ENCODE peak calls at places on chromosomes 12 and 14, in ten cellular contexts. O is stomach, K is LoVo, U is body of pancreas, X is fibroblast of mammary gland, T is H54, Z is thoracic aorta, F is AG10803, B is cardiac fibroblast, Y is AG20443. D is an unnamed sample.

GRCh38 chr12:43338848-43339526 is 213.0 kb downstream of the ADAMTS20 start:
- DNase-seq in K (peak; percentile 54), Y (peak; percentile 60), B (peak; percentile 79), U (no peak), T (peak; percentile 10), O (no peak), Z (no peak), F (peak; percentile 54), X (peak; percentile 82), D (no peak)

GRCh38 chr14:103623883-103624482 is 5.0 kb upstream of the KLC1 start:
- DNase-seq in U (peak; percentile 15), X (no peak), Y (no peak), Z (no peak), T (no peak), B (peak; percentile 14), K (no peak), O (peak; percentile 51), F (no peak), D (no peak)

GRCh38 chr12:60333461-60333860 is 737.6 kb downstream of the SLC16A7 start:
- DNase-seq in F (no peak), Y (no peak), X (no peak), B (peak; percentile 3), T (no peak), K (no peak), Z (no peak), O (no peak), U (no peak), D (no peak)

GRCh38 chr14:96246535-96246839 is 9.5 kb upstream of the BDKRB1 start:
- DNase-seq in T (peak; percentile 91), Y (peak; percentile 93), F (peak; percentile 97), O (no peak), Z (no peak), K (peak; percentile 48), U (no peak), X (peak; percentile 100), B (peak; percentile 93), D (no peak)

GRCh38 chr14:101587403-101587998 is 26.2 kb downstream of the DIO3 start:
- DNase-seq in Y (no peak), U (no peak), Z (no peak), O (no peak), X (no peak), T (no peak), F (no peak), B (no peak), K (no peak), D (no peak)

GRCh38 chr12:90305379-90305778 is 596.7 kb upstream of the ATP2B1 start:
- DNase-seq in Y (no peak), U (no peak), Z (no peak), K (peak; percentile 23), X (no peak), T (no peak), F (no peak), B (no peak), O (no peak), D (no peak)

GRCh38 chr12:64714551-64714968 is 44.6 kb downstream of the GNS start:
- DNase-seq in B (no peak), U (no peak), O (no peak), T (no peak), K (no peak), Z (no peak), F (no peak), X (no peak), Y (no peak), D (no peak)

GRCh38 chr12:132559652-132560420 is 50.5 kb downstream of the LRCOL1 start:
- DNase-seq in Y (peak; percentile 96), K (peak; percentile 78), Z (no peak), F (peak; percentile 35), O (peak; percentile 49), X (peak; percentile 11), T (peak; percentile 88), B (peak; percentile 49), U (peak; percentile 45), D (peak; percentile 79)

GRCh38 chr12:1918875-1919236 is 404 bp upstream of the CACNA2D4 start:
- DNase-seq in Y (no peak), Z (no peak), O (peak; percentile 21), U (no peak), F (no peak), K (no peak), X (no peak), T (no peak), B (no peak), D (peak; percentile 17)

GRCh38 chr14:35402323-35403084 is 2.0 kb downstream of the NFKBIA start:
- DNase-seq in O (no peak), B (no peak), X (no peak), U (peak; percentile 32), T (no peak), Y (no peak), K (no peak), Z (no peak), F (no peak), D (no peak)

GRCh38 chr14:61285364-61285763 is 4.2 kb upstream of the TMEM30B start:
- DNase-seq in U (no peak), T (no peak), O (no peak), X (no peak), Y (no peak), B (no peak), Z (no peak), F (no peak), K (no peak), D (no peak)

GRCh38 chr12:49548822-49549648 is 10.2 kb downstream of the KCNH3 start:
- DNase-seq in B (peak; percentile 21), Y (peak; percentile 65), K (no peak), F (no peak), T (no peak), O (peak; percentile 39), Z (no peak), X (no peak), U (no peak), D (no peak)

GRCh38 chr14:72528059-72528950 is 365.6 kb downstream of the DPF3 start:
- DNase-seq in Z (no peak), T (no peak), F (no peak), X (peak; percentile 50), Y (no peak), B (peak; percentile 20), K (no peak), O (no peak), U (no peak), D (no peak)

GRCh38 chr12:6708968-6709394 is 8.4 kb upstream of the PIANP start:
- DNase-seq in O (no peak), X (no peak), K (no peak), B (no peak), U (no peak), Z (no peak), F (no peak), Y (no peak), T (no peak), D (no peak)

GRCh38 chr14:102140750-102141145 is 1.1 kb downstream of the WDR20 start:
- DNase-seq in B (peak; percentile 10), Y (no peak), Z (no peak), U (no peak), K (no peak), F (peak; percentile 6), T (no peak), X (no peak), O (no peak), D (no peak)

GRCh38 chr12:49612210-49612609 is 6.8 kb upstream of the FAM186B start:
- DNase-seq in X (no peak), O (no peak), K (no peak), Z (no peak), U (no peak), T (no peak), F (no peak), B (no peak), Y (no peak), D (no peak)

GRCh38 chr12:57237653-57237951 is 8.1 kb downstream of the SHMT2 start:
- DNase-seq in X (no peak), F (no peak), U (no peak), O (no peak), B (no peak), Z (no peak), T (no peak), Y (no peak), K (no peak), D (no peak)

GRCh38 chr12:108382437-108382801 is 43.3 kb upstream of the CMKLR1 start:
- DNase-seq in F (no peak), Y (no peak), T (no peak), B (no peak), O (no peak), X (no peak), K (no peak), Z (no peak), U (no peak), D (no peak)

GRCh38 chr14:57391609-57392195 is 1.3 kb downstream of the NAA30 start:
- DNase-seq in F (no peak), Z (no peak), O (no peak), B (no peak), Y (no peak), T (no peak), K (peak; percentile 14), U (no peak), X (no peak), D (no peak)

GRCh38 chr14:90274808-90275454 is 18.6 kb downstream of the PSMC1 start:
- DNase-seq in Y (peak; percentile 75), Z (no peak), O (no peak), U (no peak), T (peak; percentile 59), X (peak; percentile 84), K (no peak), F (peak; percentile 54), B (peak; percentile 75), D (no peak)

GRCh38 chr14:87952307-87953094 is 40.5 kb downstream of the GALC start:
- DNase-seq in X (no peak), T (no peak), K (no peak), U (no peak), F (no peak), B (no peak), O (no peak), Y (no peak), Z (no peak), D (no peak)

GRCh38 chr14:88195676-88196075 is 127.4 kb downstream of the KCNK10 start:
- DNase-seq in U (no peak), Y (no peak), Z (no peak), O (no peak), F (no peak), X (no peak), T (no peak), B (no peak), K (no peak), D (peak; percentile 18)

GRCh38 chr14:74974364-74975058 is 19.1 kb upstream of the PGF start:
- DNase-seq in F (no peak), T (no peak), K (no peak), U (no peak), Y (no peak), O (no peak), X (no peak), B (peak; percentile 29), Z (no peak), D (no peak)

GRCh38 chr12:131565256-131566005 is 145.5 kb upstream of the SFSWAP start:
- DNase-seq in K (no peak), U (no peak), F (no peak), Z (no peak), O (no peak), T (no peak), B (no peak), Y (no peak), X (no peak), D (no peak)

GRCh38 chr12:82479511-82479910 is 121.2 kb downstream of the METTL25 start:
- DNase-seq in X (peak; percentile 49), B (peak; percentile 79), Y (peak; percentile 30), K (no peak), O (no peak), U (no peak), Z (no peak), F (peak; percentile 72), T (no peak), D (no peak)

GRCh38 chr12:132593938-132594358 is 16.4 kb downstream of the LRCOL1 start:
- DNase-seq in T (peak; percentile 98), U (peak; percentile 88), B (peak; percentile 88), K (peak; percentile 79), Z (peak; percentile 34), X (peak; percentile 94), Y (peak; percentile 89), O (peak; percentile 95), F (peak; percentile 84), D (peak; percentile 89)

GRCh38 chr12:13444076-13444475 is 247.6 kb downstream of the EMP1 start:
- DNase-seq in O (no peak), X (no peak), Y (no peak), U (no peak), F (no peak), K (no peak), T (no peak), Z (no peak), B (no peak), D (no peak)

GRCh38 chr12:81610955-81611889 is 147.9 kb downstream of the PPFIA2 start:
- DNase-seq in X (peak; percentile 6), F (no peak), T (no peak), U (no peak), K (peak; percentile 45), Z (no peak), Y (no peak), B (peak; percentile 12), O (no peak), D (peak; percentile 27)